ENCODE peak calls at places on chromosomes 16 and 17, in nine cellular contexts. O, F, Q, U, X, M, C, J and A are unnamed samples.

GRCh38 chr16:89012622-89012995 is 35.6 kb upstream of the CBFA2T3 start:
- DNase-seq in Q (no peak), U (no peak), C (no peak), X (no peak), O (no peak), J (no peak), M (no peak), F (no peak), A (no peak)

GRCh38 chr16:50234771-50235556 is 31.4 kb upstream of the ADCY7 start:
- DNase-seq in U (peak), O (no peak), C (no peak), M (no peak), J (no peak), F (no peak), Q (no peak), X (peak), A (peak)

GRCh38 chr17:1561420-1562177 is 993 bp downstream of the PITPNA start:
- DNase-seq in C (peak), J (peak), Q (peak), M (no peak), X (no peak), F (no peak), O (peak), U (no peak), A (peak)

GRCh38 chr17:45438931-45439610 is 6.4 kb upstream of the ARHGAP27 start:
- DNase-seq in J (peak), Q (no peak), O (no peak), C (no peak), X (no peak), F (no peak), M (peak), U (no peak), A (no peak)

GRCh38 chr16:2829501-2830354 is at the start of gene ZG16B:
- DNase-seq in U (peak), O (no peak), M (peak), Q (no peak), J (peak), C (no peak), F (no peak), X (no peak), A (no peak)

GRCh38 chr17:15398291-15398690 is 56.9 kb upstream of the TEKT3 start:
- DNase-seq in O (no peak), J (no peak), U (peak), Q (no peak), X (no peak), M (no peak), F (no peak), C (no peak), A (peak)

GRCh38 chr17:79933863-79934652 is 94.8 kb upstream of the CBX4 start:
- DNase-seq in F (no peak), O (no peak), C (no peak), Q (peak), J (no peak), X (no peak), U (no peak), M (no peak), A (peak)

GRCh38 chr17:57463103-57463885 is 207.0 kb downstream of the MSI2 start:
- DNase-seq in Q (peak), X (peak), U (peak), F (no peak), J (no peak), M (no peak), C (peak), O (no peak), A (peak)

GRCh38 chr17:79740413-79740812 is 9.7 kb downstream of the ENPP7 start:
- DNase-seq in U (peak), C (no peak), J (no peak), F (no peak), O (no peak), X (no peak), Q (no peak), M (no peak), A (no peak)

GRCh38 chr16:77211880-77212735 is 12.9 kb downstream of the SYCE1L start:
- DNase-seq in M (peak), C (peak), O (peak), X (peak), Q (peak), U (no peak), F (peak), J (peak), A (peak)

GRCh38 chr16:62135903-62136302 is 99.7 kb upstream of the CDH8 start:
- DNase-seq in J (no peak), X (peak), C (no peak), Q (no peak), F (no peak), M (no peak), U (no peak), O (no peak), A (no peak)

GRCh38 chr16:68470461-68471150 is 22.3 kb upstream of the SMPD3 start:
- DNase-seq in X (no peak), U (no peak), J (peak), Q (peak), F (no peak), M (no peak), C (no peak), O (no peak), A (no peak)

GRCh38 chr16:75908718-75909117 is 182.4 kb upstream of the CPHXL start:
- DNase-seq in J (no peak), C (no peak), M (no peak), O (no peak), X (no peak), F (no peak), Q (no peak), U (no peak), A (no peak)

GRCh38 chr16:50396770-50397525 is 28.2 kb upstream of the BRD7 start:
- DNase-seq in J (no peak), X (peak), Q (no peak), U (peak), M (no peak), F (no peak), C (no peak), O (no peak), A (peak)

GRCh38 chr17:71444011-71444574 is 676.7 kb upstream of the SOX9 start:
- DNase-seq in M (no peak), Q (no peak), O (no peak), U (no peak), J (no peak), F (no peak), X (no peak), C (no peak), A (no peak)

GRCh38 chr17:7836596-7837374 is 2.8 kb downstream of the KDM6B start:
- DNase-seq in C (peak), M (peak), Q (peak), U (peak), F (no peak), J (peak), X (peak), O (peak), A (peak)

GRCh38 chr16:8026450-8026849 is 563.9 kb downstream of the TMEM114 start:
- DNase-seq in X (no peak), C (no peak), J (no peak), O (no peak), Q (no peak), F (no peak), U (no peak), M (no peak), A (no peak)

GRCh38 chr16:20084624-20085226 is 11.0 kb upstream of the GPR139 start:
- DNase-seq in F (no peak), U (no peak), X (no peak), J (no peak), O (no peak), Q (no peak), M (no peak), C (no peak), A (no peak)

GRCh38 chr17:45136846-45137560 is 1.5 kb downstream of the ACBD4 start:
- DNase-seq in J (no peak), X (no peak), M (peak), O (no peak), C (no peak), F (no peak), U (no peak), Q (no peak), A (no peak)

GRCh38 chr17:43338886-43339516 is 59.8 kb upstream of the ARL4D start:
- DNase-seq in Q (peak), O (peak), F (peak), M (peak), C (peak), U (peak), J (peak), X (peak), A (peak)

GRCh38 chr16:84454611-84455010 is 49.8 kb downstream of the MEAK7 start:
- DNase-seq in O (no peak), U (no peak), Q (no peak), M (peak), J (peak), C (no peak), X (no peak), F (no peak), A (no peak)

GRCh38 chr17:38733315-38734234 is 3.4 kb downstream of the CISD3 start:
- DNase-seq in C (peak), J (no peak), M (no peak), F (no peak), X (no peak), U (no peak), Q (no peak), O (no peak), A (no peak)

GRCh38 chr17:11290814-11291213 is 49.8 kb downstream of the SHISA6 start:
- DNase-seq in Q (no peak), U (no peak), F (no peak), C (no peak), O (no peak), X (no peak), M (no peak), J (no peak), A (no peak)